ENCODE peak calls at places on chromosomes 13 and 19, in nine cellular contexts. D, T, B, E, V, R, F, Q and G are unnamed samples.

GRCh38 chr13:59119475-59119874 is 1044.3 kb downstream of the DIAPH3 start:
- DNase-seq in B (no peak), D (no peak), V (no peak), F (no peak), T (no peak), R (no peak), E (no peak), Q (no peak), G (no peak)

GRCh38 chr19:30358821-30359580 is 13.2 kb upstream of the ZNF536 start:
- DNase-seq in D (no peak), T (no peak), V (no peak), E (no peak), Q (no peak), R (no peak), B (no peak), F (no peak), G (no peak)

GRCh38 chr13:67048084-67048792 is 181.9 kb downstream of the PCDH9 start:
- DNase-seq in R (no peak), Q (peak), E (peak), T (peak), B (no peak), D (no peak), F (no peak), V (no peak), G (no peak)

GRCh38 chr13:33014291-33014690 is 1.9 kb upstream of the KL start:
- DNase-seq in F (no peak), R (no peak), D (no peak), T (no peak), B (no peak), V (no peak), Q (no peak), E (no peak), G (no peak)

GRCh38 chr13:107964356-107964755 is 251.0 kb downstream of the LIG4 start:
- DNase-seq in V (no peak), R (no peak), F (no peak), E (no peak), D (no peak), B (no peak), T (no peak), Q (peak), G (no peak)

GRCh38 chr13:32530841-32531253 is 7.7 kb downstream of the N4BP2L2 start:
- DNase-seq in E (peak), F (no peak), R (no peak), T (peak), V (peak), D (no peak), Q (peak), B (no peak), G (no peak)

GRCh38 chr13:38759390-38759789 is 72.5 kb downstream of the FREM2 start:
- DNase-seq in E (no peak), T (no peak), V (no peak), Q (no peak), F (no peak), D (no peak), B (no peak), R (no peak), G (no peak)

GRCh38 chr13:39816936-39817335 is 161.5 kb downstream of the COG6 start:
- DNase-seq in B (no peak), D (no peak), T (no peak), F (no peak), R (no peak), E (no peak), V (no peak), Q (no peak), G (no peak)

GRCh38 chr13:33806470-33807248 is 11.3 kb upstream of the RFC3 start:
- DNase-seq in R (no peak), V (no peak), D (no peak), B (no peak), E (no peak), F (no peak), Q (no peak), T (no peak), G (no peak)

GRCh38 chr13:89061821-89062220 is 1390.7 kb downstream of the SLITRK5 start:
- DNase-seq in B (no peak), Q (no peak), T (no peak), V (no peak), R (no peak), D (no peak), E (no peak), F (no peak), G (no peak)

GRCh38 chr19:29529646-29530548 is 4.1 kb downstream of the VSTM2B start:
- DNase-seq in T (no peak), F (no peak), B (peak), V (no peak), Q (no peak), D (no peak), R (no peak), E (no peak), G (no peak)

GRCh38 chr19:38389101-38389925 is 816 bp downstream of the SPRED3 start:
- DNase-seq in Q (peak), T (peak), D (no peak), R (peak), B (peak), F (no peak), V (peak), E (peak), G (no peak)

GRCh38 chr13:30932481-30933333 is at the start of gene TEX26:
- DNase-seq in E (no peak), T (no peak), F (no peak), R (no peak), Q (no peak), D (no peak), V (no peak), B (peak), G (no peak)

GRCh38 chr13:81017525-81018152 is 676.7 kb upstream of the SPRY2 start:
- DNase-seq in T (peak), Q (peak), B (no peak), R (no peak), F (no peak), V (peak), D (no peak), E (peak), G (no peak)

GRCh38 chr19:43570174-43570791 is 5.0 kb downstream of the XRCC1 start:
- DNase-seq in R (no peak), D (no peak), Q (no peak), E (no peak), B (no peak), V (no peak), F (no peak), T (no peak), G (no peak)

GRCh38 chr19:34408421-34408820 is 4.2 kb downstream of the PDCD2L start:
- DNase-seq in F (no peak), D (no peak), R (no peak), T (no peak), Q (no peak), V (no peak), B (no peak), E (no peak), G (no peak)

GRCh38 chr13:25744176-25744575 is 307.6 kb downstream of the SHISA2 start:
- DNase-seq in D (no peak), V (no peak), Q (no peak), R (no peak), B (no peak), F (no peak), T (no peak), E (no peak), G (no peak)

GRCh38 chr13:80340643-80341097 is 256 bp downstream of the SPRY2 start:
- DNase-seq in F (no peak), Q (peak), D (no peak), T (peak), B (peak), V (no peak), E (peak), R (no peak), G (peak)

GRCh38 chr13:112891477-112892401 is 77.3 kb upstream of the MCF2L start:
- DNase-seq in B (peak), F (no peak), R (no peak), D (no peak), E (no peak), T (no peak), Q (no peak), V (no peak), G (no peak)

GRCh38 chr13:110561335-110562033 is at the start of gene RAB20:
- DNase-seq in F (peak), D (peak), E (peak), B (peak), V (peak), Q (peak), R (peak), T (peak), G (peak)

GRCh38 chr19:55070755-55071502 is 4.7 kb upstream of the EPS8L1 start:
- DNase-seq in V (no peak), T (peak), D (no peak), F (no peak), E (peak), Q (peak), R (no peak), B (peak), G (no peak)

GRCh38 chr13:98846521-98846920 is 94.0 kb upstream of the SLC15A1 start:
- DNase-seq in B (no peak), Q (no peak), E (no peak), F (no peak), R (no peak), V (no peak), D (no peak), T (no peak), G (no peak)